ENCODE peak calls at places on chromosomes 7 and 10, in six cellular contexts. S, F, K, Z, Q and D are unnamed samples.

GRCh38 chr10:60869916-60870728 is 73.9 kb downstream of the RHOBTB1 start:
- DNase-seq in S (no peak), F (no peak), K (no peak), Z (no peak), Q (no peak), D (no peak)

GRCh38 chr7:124462249-124462648 is 303.3 kb downstream of the GPR37 start:
- DNase-seq in S (no peak), F (no peak), K (no peak), Z (no peak), Q (no peak), D (peak; percentile 54)

GRCh38 chr7:117019786-117020604 is 66.7 kb downstream of the ST7 start:
- DNase-seq in S (no peak), F (peak; percentile 32), K (peak; percentile 88), Z (no peak), Q (peak; percentile 39), D (peak; percentile 41)

GRCh38 chr10:30751678-30752331 is 122.3 kb upstream of the LYZL2 start:
- DNase-seq in S (no peak), F (peak; percentile 77), K (peak; percentile 81), Z (peak; percentile 76), Q (peak; percentile 56), D (peak; percentile 61)

GRCh38 chr10:5709865-5710264 is 25.2 kb downstream of the TASOR2 start:
- DNase-seq in S (no peak), F (no peak), K (no peak), Z (peak; percentile 6), Q (no peak), D (no peak)

GRCh38 chr7:40716052-40716451 is 581.2 kb downstream of the SUGCT start:
- DNase-seq in S (no peak), F (no peak), K (no peak), Z (no peak), Q (no peak), D (no peak)

GRCh38 chr7:45920543-45921380 is at the start of gene IGFBP3:
- DNase-seq in S (no peak), F (peak; percentile 41), K (peak; percentile 84), Z (no peak), Q (no peak), D (peak; percentile 55)

GRCh38 chr7:144018065-144018464 is 17.9 kb downstream of the OR6B1 start:
- DNase-seq in S (no peak), F (no peak), K (no peak), Z (no peak), Q (no peak), D (no peak)

GRCh38 chr7:116805100-116805544 is 57.3 kb upstream of the CAPZA2 start:
- DNase-seq in S (no peak), F (no peak), K (peak; percentile 57), Z (no peak), Q (no peak), D (no peak)

GRCh38 chr7:4683884-4684565 is 1.9 kb downstream of the FOXK1 start:
- DNase-seq in S (no peak), F (no peak), K (peak; percentile 58), Z (peak; percentile 60), Q (peak; percentile 72), D (peak; percentile 86)

GRCh38 chr7:134890246-134891240 is 95.8 kb upstream of the AGBL3 start:
- DNase-seq in S (no peak), F (no peak), K (peak; percentile 61), Z (no peak), Q (no peak), D (peak; percentile 55)

GRCh38 chr10:62545667-62546066 is 171.5 kb downstream of the ZNF365 start:
- DNase-seq in S (no peak), F (no peak), K (no peak), Z (no peak), Q (no peak), D (no peak)

GRCh38 chr10:77164616-77165311 is 472.8 kb downstream of the KCNMA1 start:
- DNase-seq in S (no peak), F (no peak), K (no peak), Z (no peak), Q (no peak), D (peak; percentile 24)

GRCh38 chr7:32323687-32324086 is 166.5 kb downstream of the LSM5 start:
- DNase-seq in S (no peak), F (no peak), K (no peak), Z (no peak), Q (no peak), D (no peak)

GRCh38 chr10:123154943-123155505 is 822 bp downstream of the BUB3 start:
- DNase-seq in S (no peak), F (no peak), K (peak; percentile 71), Z (no peak), Q (no peak), D (peak; percentile 72)

GRCh38 chr7:95723583-95724180 is 48.7 kb upstream of the DYNC1I1 start:
- DNase-seq in S (no peak), F (peak; percentile 51), K (peak; percentile 75), Z (no peak), Q (no peak), D (peak; percentile 15)

GRCh38 chr7:131231381-131232220 is 96.1 kb upstream of the MKLN1 start:
- DNase-seq in S (no peak), F (no peak), K (no peak), Z (peak; percentile 83), Q (peak; percentile 31), D (no peak)

GRCh38 chr7:132049462-132050304 is 493.3 kb upstream of the PODXL start:
- DNase-seq in S (no peak), F (peak; percentile 37), K (peak; percentile 44), Z (peak; percentile 2), Q (peak; percentile 78), D (peak; percentile 41)

GRCh38 chr10:89805599-89806013 is 104.2 kb downstream of the KIF20B start:
- DNase-seq in S (no peak), F (no peak), K (no peak), Z (no peak), Q (no peak), D (no peak)

GRCh38 chr7:105837765-105838241 is 38.6 kb downstream of the ATXN7L1 start:
- DNase-seq in S (no peak), F (no peak), K (no peak), Z (no peak), Q (no peak), D (no peak)

GRCh38 chr10:112215342-112215774 is 31.8 kb upstream of the GPAM start:
- DNase-seq in S (no peak), F (no peak), K (peak; percentile 73), Z (no peak), Q (no peak), D (no peak)

GRCh38 chr7:29147821-29148220 is 1.5 kb upstream of the CPVL start:
- DNase-seq in S (no peak), F (no peak), K (no peak), Z (no peak), Q (no peak), D (no peak)

GRCh38 chr7:81725496-81726117 is 44.2 kb downstream of the HGF start:
- DNase-seq in S (no peak), F (no peak), K (peak; percentile 23), Z (no peak), Q (no peak), D (peak; percentile 93)

GRCh38 chr7:149713061-149713730 is 60.2 kb downstream of the ZNF467 start:
- DNase-seq in S (no peak), F (no peak), K (no peak), Z (no peak), Q (no peak), D (no peak)
- H3K9me3 ChIP-seq in S (peaks cover 21% of the 10 kb centered on the region), F (peaks cover 42% of the 10 kb centered on the region), K (peaks cover 14% of the 10 kb centered on the region), Z (no peaks in the 10 kb centered on the region), Q (peaks cover 7% of the 10 kb centered on the region), D (peaks cover 34% of the 10 kb centered on the region)

DNA sequence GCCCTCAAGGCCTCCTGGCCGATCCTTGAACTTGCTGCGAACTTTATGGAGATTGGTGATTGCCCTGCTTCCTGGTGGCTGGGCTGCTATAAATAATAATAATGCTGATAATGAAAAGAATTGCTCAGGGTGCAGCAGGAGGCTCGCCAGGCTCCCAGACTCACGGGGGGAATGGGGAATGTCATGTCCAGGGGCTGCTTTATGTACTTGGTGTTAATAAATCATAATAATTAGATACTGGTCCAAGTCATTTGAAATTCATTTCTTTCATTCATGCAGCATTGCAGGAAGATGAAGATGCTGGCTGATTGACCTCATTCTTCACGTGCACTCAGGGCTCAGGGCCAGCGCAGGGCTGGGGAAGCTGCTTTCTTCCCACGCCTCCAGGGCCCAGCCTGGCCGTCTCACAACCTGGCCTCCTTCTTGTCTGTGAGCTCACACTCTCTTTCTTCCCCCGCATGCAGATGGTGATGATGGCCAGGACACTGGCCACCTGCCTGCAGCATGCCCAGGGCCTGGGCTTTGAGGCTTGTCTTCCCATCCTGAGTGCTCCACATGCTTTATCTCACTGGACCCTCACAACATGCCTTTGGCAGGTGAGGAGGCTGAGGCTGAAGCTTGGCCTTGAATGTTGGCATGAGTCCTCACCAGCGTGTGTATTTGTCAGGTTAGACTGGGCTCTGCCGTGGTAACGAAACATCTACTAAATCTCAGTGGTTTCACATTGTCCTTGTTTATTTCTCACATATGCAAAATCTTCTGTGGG is 138.4 kb upstream of the TNS3 start:
- DNase-seq in S (no peak), F (no peak), K (no peak), Z (no peak), Q (no peak), D (no peak)
- H3K27ac ChIP-seq in S (no peak overlapping the region), F (no peak overlapping the region), K (no peak overlapping the region), Z (no peak overlapping the region), Q (no peak overlapping the region), D (no peak overlapping the region)

DNA sequence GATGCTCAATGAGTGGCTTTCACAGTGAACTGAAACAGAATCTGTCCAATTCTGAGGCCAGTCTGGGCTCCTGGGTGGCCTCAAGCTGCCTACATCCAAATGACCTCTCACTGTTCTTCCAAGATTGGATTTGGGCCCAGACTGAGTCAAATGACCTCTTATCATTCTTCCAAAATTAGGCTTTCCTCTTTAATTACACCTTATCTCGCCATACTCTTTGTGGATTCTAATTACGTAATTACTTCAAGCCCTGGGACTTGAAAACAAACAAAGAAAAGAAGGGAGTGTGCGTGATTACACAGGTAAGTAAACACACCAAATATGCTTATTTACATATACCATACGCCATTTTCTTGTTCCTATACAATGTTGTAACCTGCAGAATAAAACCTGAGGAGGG is 18.8 kb downstream of the SORBS1 start:
- DNase-seq in S (no peak), F (no peak), K (no peak), Z (no peak), Q (no peak), D (no peak)
- H3K4me1 ChIP-seq in S (no peaks in the 10 kb centered on the region), F (no peaks in the 10 kb centered on the region), K (peaks cover 49% of the 10 kb centered on the region), Z (no peaks in the 10 kb centered on the region), Q (no peaks in the 10 kb centered on the region), D (no peaks in the 10 kb centered on the region)

GRCh38 chr7:100356416-100357068 is 1.4 kb upstream of the PILRB start:
- DNase-seq in S (no peak), F (no peak), K (no peak), Z (no peak), Q (no peak), D (no peak)

GRCh38 chr7:100360102-100360607 is 2.2 kb downstream of the PILRB start:
- DNase-seq in S (no peak), F (no peak), K (no peak), Z (no peak), Q (no peak), D (no peak)

GRCh38 chr7:100358857-100359212 is 918 bp downstream of the PILRB start:
- DNase-seq in S (no peak), F (no peak), K (no peak), Z (no peak), Q (no peak), D (no peak)

GRCh38 chr7:100358027-100358856 is at the start of gene PILRB:
- DNase-seq in S (no peak), F (no peak), K (no peak), Z (no peak), Q (no peak), D (no peak)

DNA sequence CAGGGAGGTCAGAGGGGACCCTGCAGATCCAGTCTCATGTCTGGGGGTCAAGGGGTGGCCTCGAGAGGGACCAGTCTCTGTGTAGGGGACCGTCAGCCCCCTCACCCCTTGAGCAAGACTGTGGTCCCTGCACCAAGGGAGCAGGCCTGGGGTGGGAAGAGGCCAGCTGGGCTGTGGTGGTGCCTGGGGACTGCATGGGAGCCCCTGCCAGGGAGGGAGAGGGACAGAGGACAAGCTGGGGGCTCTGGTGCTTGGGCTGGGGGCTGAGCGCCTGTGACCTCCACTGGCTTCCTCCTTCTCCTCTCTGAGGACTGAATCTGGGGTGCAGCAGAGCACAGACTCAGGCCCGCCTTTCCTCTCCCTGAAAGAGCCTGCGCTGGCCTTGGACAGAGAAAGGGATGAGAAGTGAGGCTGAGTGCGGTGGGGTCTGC is 771 bp upstream of the PILRB start:
- DNase-seq in S (no peak), F (no peak), K (no peak), Z (no peak), Q (no peak), D (no peak)
- H3K9me3 ChIP-seq in S (no peaks in the 10 kb centered on the region), F (no peaks in the 10 kb centered on the region), K (no peaks in the 10 kb centered on the region), Z (no peaks in the 10 kb centered on the region), Q (no peaks in the 10 kb centered on the region), D (no peaks in the 10 kb centered on the region)